ENCODE peak calls at places on chromosomes 13 and 19, in four cellular contexts. Y is IMR-90, Z is body of pancreas, P is neural progenitor cell. W is an unnamed sample.

GRCh38 chr13:65154661-65155447 is 2075.3 kb downstream of the PCDH9 start:
- DNase-seq in Y (no peak), Z (no peak), P (no peak), W (no peak)

GRCh38 chr19:15213715-15214381 is 13.1 kb upstream of the NOTCH3 start:
- DNase-seq in Y (no peak), Z (peak), P (no peak), W (no peak)

GRCh38 chr13:50842711-50843255 is 709 bp downstream of the DLEU7 start:
- DNase-seq in Y (no peak), Z (no peak), P (peak), W (no peak)

GRCh38 chr19:44623626-44624025 is 10.3 kb downstream of the IGSF23 start:
- DNase-seq in Y (no peak), Z (no peak), P (no peak), W (no peak)

GRCh38 chr19:38729653-38730469 is 14.4 kb downstream of the CAPN12 start:
- DNase-seq in Y (peak), Z (peak), P (peak), W (peak)

GRCh38 chr13:76286178-76286577 is 600.0 kb downstream of the KCTD12 start:
- DNase-seq in Y (peak), Z (no peak), P (no peak), W (no peak)

GRCh38 chr13:50119593-50119992 is 104.3 kb downstream of the KCNRG start:
- DNase-seq in Y (peak), Z (peak), P (no peak), W (no peak)

GRCh38 chr19:48556163-48556562 is 4.2 kb downstream of the SULT2B1 start:
- DNase-seq in Y (peak), Z (no peak), P (peak), W (peak)

GRCh38 chr19:39852882-39853281 is 6.7 kb upstream of the FBL start:
- DNase-seq in Y (no peak), Z (no peak), P (no peak), W (no peak)

GRCh38 chr19:38655148-38655824 is 7.8 kb downstream of the ACTN4 start:
- DNase-seq in Y (peak), Z (no peak), P (no peak), W (no peak)

GRCh38 chr13:66994097-66994496 is 236.0 kb downstream of the PCDH9 start:
- DNase-seq in Y (peak), Z (peak), P (peak), W (no peak)

GRCh38 chr13:30274083-30274482 is 33.3 kb downstream of the KATNAL1 start:
- DNase-seq in Y (no peak), Z (no peak), P (no peak), W (no peak)

GRCh38 chr13:109783447-109783814 is 3.0 kb downstream of the IRS2 start:
- DNase-seq in Y (no peak), Z (no peak), P (peak), W (no peak)

GRCh38 chr13:26025196-26025595 is 26.6 kb downstream of the SHISA2 start:
- DNase-seq in Y (no peak), Z (no peak), P (no peak), W (no peak)

DNA sequence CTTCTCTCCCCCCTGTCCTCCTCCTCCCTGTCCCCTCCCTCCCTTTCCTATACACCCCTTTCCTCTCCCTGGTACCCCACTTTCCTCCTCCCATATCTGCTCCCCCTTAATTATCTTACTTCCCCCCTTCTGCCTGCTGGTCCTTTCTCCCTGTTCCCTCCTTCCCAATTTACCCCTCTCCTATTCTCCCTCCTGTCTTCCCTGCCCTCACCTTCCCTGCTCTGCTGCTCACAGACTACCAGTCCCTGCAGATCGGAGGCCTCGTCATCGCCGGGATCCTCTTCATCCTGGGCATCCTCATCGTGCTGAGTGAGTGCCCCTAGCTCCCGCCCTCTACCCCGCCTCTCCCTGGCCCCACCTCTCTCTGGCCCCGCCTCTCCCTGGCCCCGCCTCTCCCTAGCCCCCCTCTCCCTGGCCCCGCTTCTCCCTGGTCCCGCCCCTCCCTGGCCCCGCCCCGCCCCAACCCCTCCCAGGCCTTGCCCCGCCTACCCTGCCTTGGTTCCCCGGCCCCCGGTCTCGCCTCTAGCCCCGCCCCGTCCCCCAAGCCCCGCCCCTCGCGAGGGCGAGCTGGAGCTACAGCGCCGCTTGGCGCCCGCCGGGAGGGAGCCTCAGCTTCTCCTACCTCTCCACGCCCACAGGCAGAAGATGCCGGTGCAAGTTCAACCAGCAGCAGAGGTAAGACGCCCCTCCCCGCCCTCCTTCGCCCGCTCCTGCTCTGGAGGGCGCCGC is 2.0 kb upstream of the FXYD7 start:
- DNase-seq in Y (peak), Z (peak), P (peak), W (peak)
- TF ChIP-seq CTCF in Y (peak), Z (peak), P (peak), W (peak)

GRCh38 chr19:2666344-2666994 is 36.0 kb downstream of the GNG7 start:
- DNase-seq in Y (no peak), Z (no peak), P (no peak), W (no peak)

GRCh38 chr19:2665103-2665502 is 37.4 kb downstream of the GNG7 start:
- DNase-seq in Y (no peak), Z (no peak), P (no peak), W (no peak)

GRCh38 chr19:2661615-2662014 is 40.9 kb downstream of the GNG7 start:
- DNase-seq in Y (no peak), Z (no peak), P (no peak), W (no peak)

GRCh38 chr19:2659856-2660432 is 42.5 kb downstream of the GNG7 start:
- DNase-seq in Y (no peak), Z (no peak), P (peak), W (no peak)

GRCh38 chr19:2663920-2664571 is 38.4 kb downstream of the GNG7 start:
- DNase-seq in Y (no peak), Z (peak), P (no peak), W (no peak)
- TF ChIP-seq CTCF in Y (peak), Z (no peak), P (no peak), W (peak)

DNA sequence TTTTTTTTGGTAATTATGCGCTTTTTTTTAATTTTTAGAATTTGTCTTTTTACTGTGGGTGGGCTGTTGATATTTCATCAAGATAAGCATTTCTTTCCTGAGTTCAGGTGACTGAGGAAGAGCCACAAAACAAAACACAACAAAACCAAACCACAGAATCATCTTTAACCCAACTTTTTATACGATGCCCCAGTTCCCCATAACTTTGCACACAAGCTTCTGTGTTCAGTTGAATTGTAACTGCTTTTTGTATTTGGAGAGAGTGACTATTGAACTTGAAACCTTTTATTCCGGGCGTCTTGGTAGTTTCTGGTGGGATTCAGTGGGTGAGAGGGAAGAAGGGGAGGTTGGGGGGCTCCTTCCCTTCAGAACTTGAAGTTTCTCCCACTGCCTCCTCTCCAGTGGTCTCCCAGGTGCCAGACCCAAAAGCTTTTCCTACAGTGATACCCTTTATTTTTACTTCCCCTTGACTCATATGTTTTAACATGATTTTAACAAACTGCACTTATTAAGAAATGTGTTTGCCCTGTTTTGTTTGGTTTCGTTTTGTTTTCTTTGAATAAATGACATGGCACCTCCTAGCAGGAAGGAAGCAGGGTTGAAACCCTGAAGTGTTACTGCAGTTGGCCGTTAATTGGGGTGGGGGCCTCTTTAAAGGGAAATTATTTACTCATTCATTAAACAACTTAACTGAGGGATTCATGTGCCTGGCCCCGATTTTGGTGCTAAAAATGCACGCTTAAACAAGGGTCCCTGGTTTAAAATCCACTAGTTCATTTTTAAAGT is 2.7 kb upstream of the CCDC97 start:
- DNase-seq in Y (no peak), Z (no peak), P (no peak), W (no peak)
- TF ChIP-seq CTCF in Y (no peak), Z (no peak), P (no peak), W (no peak)

GRCh38 chr19:4657262-4657661 is 12.9 kb downstream of the MYDGF start:
- DNase-seq in Y (no peak), Z (no peak), P (no peak), W (no peak)

GRCh38 chr19:4652075-4652474 is 12.8 kb downstream of the TNFAIP8L1 start:
- DNase-seq in Y (no peak), Z (no peak), P (no peak), W (no peak)

GRCh38 chr19:4656102-4656501 is 14.0 kb downstream of the MYDGF start:
- DNase-seq in Y (no peak), Z (no peak), P (no peak), W (no peak)

GRCh38 chr19:4653793-4654436 is 14.6 kb downstream of the TNFAIP8L1 start:
- DNase-seq in Y (no peak), Z (no peak), P (no peak), W (no peak)

DNA sequence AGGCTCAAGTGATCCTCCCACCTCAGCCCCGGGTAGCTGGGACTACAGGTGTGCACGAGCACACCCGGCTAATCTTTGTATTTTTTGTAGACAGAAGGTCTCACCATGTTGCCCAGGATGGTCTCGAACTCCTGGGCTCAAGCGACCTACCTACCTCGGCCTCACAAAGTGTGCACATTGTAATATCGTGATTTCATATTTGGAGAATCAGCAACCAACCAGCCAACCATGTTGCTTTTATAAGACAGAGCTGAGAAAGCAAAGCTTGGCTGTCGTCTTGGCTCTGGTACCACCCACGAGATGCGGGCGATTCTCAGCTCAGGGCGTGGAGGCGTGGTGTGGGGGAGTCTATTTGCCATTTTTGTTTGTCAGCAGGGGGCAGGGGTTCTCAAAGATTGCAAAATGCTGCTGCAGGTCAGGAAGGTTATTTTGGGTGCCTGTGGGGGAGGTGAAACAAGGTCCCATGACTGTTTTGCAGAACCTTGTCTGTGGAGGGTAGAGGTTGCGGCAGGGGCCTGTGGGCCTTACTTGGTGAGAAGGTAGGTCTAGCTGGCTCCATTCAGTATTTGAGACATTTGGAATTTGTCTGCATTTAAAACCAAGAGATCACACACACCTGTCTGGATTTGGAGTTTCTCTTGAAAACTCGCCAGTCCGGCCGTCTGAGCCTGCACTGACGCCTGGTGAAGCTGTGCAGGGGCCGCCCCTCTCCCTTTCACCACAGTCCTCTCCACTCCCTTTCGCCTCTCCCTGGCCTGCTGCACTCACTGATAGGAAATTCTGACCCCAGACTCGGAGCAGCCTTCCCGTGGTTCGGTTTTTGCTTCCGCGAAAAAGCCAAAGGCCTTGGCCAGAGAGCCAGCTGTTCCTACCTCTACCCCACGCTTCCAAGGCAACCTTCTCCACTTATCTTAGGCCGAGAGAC is 15.4 kb downstream of the TNFAIP8L1 start:
- DNase-seq in Y (no peak), Z (no peak), P (no peak), W (no peak)
- TF ChIP-seq CTCF in Y (no peak), Z (no peak), P (no peak), W (no peak)

GRCh38 chr19:55018633-55019032 is 19.4 kb downstream of the GP6 start:
- DNase-seq in Y (no peak), Z (no peak), P (no peak), W (no peak)
- TF ChIP-seq CTCF in Y (no peak), Z (no peak), P (no peak), W (no peak)

DNA sequence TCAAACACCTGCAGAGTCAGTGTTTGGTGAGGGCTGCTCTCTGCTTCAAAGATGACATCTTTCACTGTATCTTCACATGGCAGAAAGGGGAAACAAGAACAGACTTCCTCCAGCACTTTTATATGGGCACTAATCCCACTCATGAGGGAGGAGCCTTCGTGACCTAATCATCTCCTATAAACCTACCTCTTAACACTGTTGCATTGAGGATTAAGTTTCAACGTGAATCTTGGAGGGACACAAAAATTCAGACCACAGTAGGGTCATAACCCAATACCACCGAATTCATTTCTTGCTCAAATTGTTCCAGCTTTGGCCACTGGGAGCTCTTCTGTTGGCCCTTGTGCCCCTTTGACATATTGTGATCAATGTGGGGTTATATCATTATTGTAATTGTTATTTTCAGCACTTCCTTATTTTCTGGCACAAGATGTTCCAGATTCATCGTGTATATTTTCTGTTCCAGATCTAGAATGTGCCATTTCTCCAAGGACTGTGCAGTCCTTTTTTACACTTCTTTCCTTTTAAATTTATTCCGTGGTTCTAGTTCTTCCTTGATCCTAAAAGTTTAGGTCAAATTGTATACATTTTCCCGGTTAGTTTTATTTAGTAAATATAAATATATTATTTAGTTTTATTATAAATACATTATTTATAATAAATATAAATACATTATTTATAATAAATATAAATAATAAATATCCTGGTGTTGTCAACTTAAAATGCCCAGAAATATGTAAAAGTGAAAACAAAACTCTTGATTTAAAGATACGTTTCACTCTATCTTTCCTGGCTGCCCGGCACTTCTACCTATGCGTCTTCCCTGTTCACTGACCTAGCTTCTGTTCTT is 35.5 kb upstream of the IGFL4 start:
- DNase-seq in Y (no peak), Z (no peak), P (no peak), W (no peak)
- TF ChIP-seq CTCF in Y (no peak), Z (no peak), P (peak), W (no peak)

GRCh38 chr13:28822161-28822560 is 2.0 kb downstream of the MTUS2 start:
- DNase-seq in Y (no peak), Z (no peak), P (no peak), W (no peak)

GRCh38 chr13:28820099-28821051 is at the start of gene MTUS2:
- DNase-seq in Y (no peak), Z (peak), P (peak), W (peak)

GRCh38 chr13:28817204-28817603 is 2.9 kb upstream of the MTUS2 start:
- DNase-seq in Y (no peak), Z (no peak), P (peak), W (no peak)

GRCh38 chr13:28819046-28819747 is 942 bp upstream of the MTUS2 start:
- DNase-seq in Y (peak), Z (peak), P (peak), W (peak)

DNA sequence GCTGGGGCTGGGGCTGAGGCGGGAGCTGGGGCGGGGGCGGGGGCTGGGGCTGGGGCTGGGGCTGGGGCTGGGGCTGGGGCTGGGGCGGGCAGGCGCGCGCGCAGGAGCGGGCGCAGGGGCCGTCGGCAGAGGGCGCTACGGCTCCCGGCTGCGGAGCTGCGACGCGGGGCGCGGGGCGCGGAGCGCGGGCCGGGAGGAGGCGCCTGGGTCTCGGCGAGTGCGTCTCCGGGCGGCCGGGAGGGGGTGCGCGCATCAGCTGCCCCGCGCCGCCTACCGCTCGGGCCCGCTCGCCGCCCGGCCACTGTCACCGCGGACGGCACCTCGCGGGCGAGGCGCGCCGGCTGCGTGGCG is 416 bp upstream of the MTUS2 start:
- DNase-seq in Y (peak), Z (peak), P (peak), W (peak)
- TF ChIP-seq CTCF in Y (peak), Z (peak), P (peak), W (no peak)